ENCODE peak calls at places on chromosome 1, in eight cellular contexts. I is activated CD8-positive, alpha-beta memory T cell treated with anti-CD3 and anti-CD28 coated beads, Interleukin-2, amount 10 ng/mL, durations not matched to agents 7 days and 5 days; A is right cardiac atrium; E is heart right ventricle; W is left cardiac atrium; C is HepG2; P is lung; Y is CD4-positive, alpha-beta T cell. M is an unnamed sample.

GRCh38 chr1:214719207-214719606 is 116.2 kb downstream of the CENPF start:
- ATAC-seq in I (no peak), Y (no peak), A (no peak), E (no peak), W (no peak), C (peak), P (no peak), M (no peak)

GRCh38 chr1:21244986-21245687 is 45.1 kb downstream of the ECE1 start:
- ATAC-seq in E (no peak), P (no peak), I (no peak), C (peak), Y (no peak), A (no peak), W (no peak), M (no peak)

GRCh38 chr1:97270508-97271307 is 549.1 kb downstream of the PTBP2 start:
- ATAC-seq in A (no peak), P (peak), W (peak), E (no peak), I (no peak), Y (no peak), C (no peak), M (no peak)

GRCh38 chr1:223810586-223810985 is 35.2 kb downstream of the TP53BP2 start:
- ATAC-seq in E (no peak), A (no peak), Y (no peak), P (no peak), W (no peak), C (no peak), I (no peak), M (no peak)

GRCh38 chr1:177305040-177306018 is 134.6 kb downstream of the BRINP2 start:
- ATAC-seq in A (no peak), W (no peak), Y (no peak), P (no peak), I (no peak), E (no peak), C (no peak), M (no peak)

GRCh38 chr1:6300342-6301141 is 39.6 kb upstream of the GPR153 start:
- ATAC-seq in Y (no peak), W (no peak), C (peak), I (no peak), A (peak), P (no peak), E (no peak), M (no peak)

GRCh38 chr1:51331206-51332100 is 1.1 kb upstream of the TTC39A start:
- ATAC-seq in E (peak), C (peak), P (peak), I (peak), A (peak), W (peak), Y (no peak), M (no peak)

GRCh38 chr1:8892026-8892425 is 13.5 kb upstream of the ENO1 start:
- ATAC-seq in E (no peak), C (no peak), P (no peak), I (no peak), W (no peak), A (no peak), Y (no peak), M (no peak)

GRCh38 chr1:97254731-97255463 is 533.3 kb downstream of the PTBP2 start:
- ATAC-seq in W (peak), C (no peak), E (no peak), A (no peak), Y (no peak), I (peak), P (no peak), M (peak)

GRCh38 chr1:60427701-60428100 is 354.1 kb upstream of the C1orf87 start:
- ATAC-seq in Y (no peak), C (no peak), W (peak), P (no peak), A (no peak), I (no peak), E (no peak), M (no peak)

M was measured in activated CD4-positive, CD25-positive, alpha-beta regulatory T cell treated with anti-CD3 and anti-CD28 coated beads, Interleukin-2, amount 50 U/mL, for 24 hours.